ENCODE peak calls at places on chromosomes 5 and 9, in ten cellular contexts. B is mammary epithelial cell; M is amniotic stem cell; L is colonic mucosa; T is type B pancreatic cell; R is frontal cortex; C is occipital lobe; S is stimulated activated CD4-positive, alpha-beta T cell treated with anti-CD3 and anti-CD28 coated beads, Interleukin-15, amount 100 ng/mL, for 1 hour; U is fibroblast of mammary gland; I is psoas muscle. P is an unnamed sample.

GRCh38 chr5:178346607-178347334 is 114.2 kb upstream of the PHYKPL start:
- DNase-seq in B (no peak), M (no peak), L (no peak), T (no peak), R (peak), C (peak), S (no peak), U (no peak), I (no peak), P (no peak)

GRCh38 chr5:143201589-143201988 is 201.9 kb downstream of the NR3C1 start:
- DNase-seq in B (peak), M (no peak), L (no peak), T (no peak), R (no peak), C (no peak), S (no peak), U (peak), I (no peak), P (no peak)

GRCh38 chr5:171957591-171958251 is 48.7 kb downstream of the FBXW11 start:
- DNase-seq in B (no peak), M (no peak), L (no peak), T (no peak), R (no peak), C (no peak), S (no peak), U (no peak), I (no peak), P (no peak)

GRCh38 chr9:698276-698675 is 143.2 kb upstream of the DMRT1 start:
- DNase-seq in B (no peak), M (peak), L (no peak), T (no peak), R (no peak), C (no peak), S (no peak), U (peak), I (no peak), P (peak)

GRCh38 chr9:137029058-137029922 is 1.3 kb upstream of the ABCA2 start:
- DNase-seq in B (peak), M (no peak), L (peak), T (peak), R (peak), C (peak), S (peak), U (peak), I (peak), P (no peak)

GRCh38 chr9:127899200-127899943 is at the start of gene ST6GALNAC6:
- DNase-seq in B (peak), M (peak), L (peak), T (no peak), R (peak), C (peak), S (peak), U (peak), I (peak), P (peak)

GRCh38 chr9:112997236-112997941 is 14.6 kb downstream of the ZNF883 start:
- DNase-seq in B (no peak), M (no peak), L (no peak), T (no peak), R (no peak), C (no peak), S (no peak), U (peak), I (no peak), P (no peak)

GRCh38 chr5:170571885-170572284 is 68.1 kb downstream of the KCNIP1 start:
- DNase-seq in B (no peak), M (no peak), L (no peak), T (no peak), R (no peak), C (no peak), S (no peak), U (no peak), I (no peak), P (no peak)

GRCh38 chr9:12916037-12916436 is 141.2 kb downstream of the LURAP1L start:
- DNase-seq in B (peak), M (no peak), L (no peak), T (no peak), R (peak), C (peak), S (no peak), U (peak), I (no peak), P (peak)

GRCh38 chr9:83024501-83025125 is 38.3 kb downstream of the RASEF start:
- DNase-seq in B (no peak), M (no peak), L (no peak), T (no peak), R (no peak), C (no peak), S (no peak), U (no peak), I (no peak), P (peak)

GRCh38 chr5:88838500-88838899 is 44.5 kb downstream of the MEF2C start:
- DNase-seq in B (no peak), M (no peak), L (no peak), T (no peak), R (no peak), C (no peak), S (no peak), U (no peak), I (no peak), P (no peak)

GRCh38 chr5:91456928-91457571 is 73.9 kb upstream of the ARRDC3 start:
- DNase-seq in B (no peak), M (no peak), L (no peak), T (no peak), R (no peak), C (no peak), S (no peak), U (no peak), I (no peak), P (no peak)

GRCh38 chr9:120387257-120387999 is 192.5 kb downstream of the CDK5RAP2 start:
- DNase-seq in B (no peak), M (no peak), L (no peak), T (no peak), R (no peak), C (no peak), S (no peak), U (no peak), I (no peak), P (no peak)

GRCh38 chr9:130627051-130627450 is 37.3 kb upstream of the PRDM12 start:
- DNase-seq in B (no peak), M (no peak), L (no peak), T (no peak), R (no peak), C (no peak), S (no peak), U (no peak), I (no peak), P (no peak)

GRCh38 chr5:36815871-36816270 is 60.7 kb upstream of the NIPBL start:
- DNase-seq in B (no peak), M (no peak), L (no peak), T (no peak), R (no peak), C (no peak), S (no peak), U (no peak), I (no peak), P (no peak)

GRCh38 chr5:144547098-144547499 is 376.4 kb downstream of the KCTD16 start:
- DNase-seq in B (no peak), M (peak), L (no peak), T (no peak), R (no peak), C (no peak), S (no peak), U (no peak), I (no peak), P (no peak)

GRCh38 chr9:1722404-1722803 is 292.7 kb upstream of the SMARCA2 start:
- DNase-seq in B (peak), M (no peak), L (no peak), T (no peak), R (no peak), C (no peak), S (no peak), U (peak), I (no peak), P (no peak)

GRCh38 chr9:92877531-92878430 is at the start of gene ZNF484:
- DNase-seq in B (peak), M (peak), L (peak), T (peak), R (peak), C (peak), S (peak), U (peak), I (peak), P (peak)

GRCh38 chr5:137933491-137933911 is 44.2 kb downstream of the PKD2L2 start:
- DNase-seq in B (no peak), M (no peak), L (no peak), T (no peak), R (no peak), C (no peak), S (no peak), U (peak), I (no peak), P (peak)

GRCh38 chr9:132537352-132537751 is 45.1 kb upstream of the BARHL1 start:
- DNase-seq in B (no peak), M (no peak), L (no peak), T (no peak), R (no peak), C (no peak), S (no peak), U (no peak), I (no peak), P (no peak)

GRCh38 chr5:113331201-113331551 is 103.6 kb downstream of the TSSK1B start:
- DNase-seq in B (no peak), M (no peak), L (no peak), T (no peak), R (no peak), C (no peak), S (no peak), U (peak), I (no peak), P (peak)

GRCh38 chr5:151598984-151599383 is 7.9 kb upstream of the FAT2 start:
- DNase-seq in B (peak), M (no peak), L (no peak), T (no peak), R (no peak), C (no peak), S (no peak), U (no peak), I (no peak), P (no peak)

GRCh38 chr9:89442981-89443817 is 54.7 kb downstream of the SEMA4D start:
- DNase-seq in B (no peak), M (no peak), L (no peak), T (no peak), R (no peak), C (no peak), S (no peak), U (peak), I (no peak), P (no peak)

GRCh38 chr5:53200309-53200708 is 90.8 kb upstream of the MOCS2 start:
- DNase-seq in B (no peak), M (no peak), L (no peak), T (no peak), R (no peak), C (no peak), S (no peak), U (no peak), I (no peak), P (no peak)

GRCh38 chr5:118863345-118863744 is 125.0 kb downstream of the DTWD2 start:
- DNase-seq in B (peak), M (no peak), L (no peak), T (no peak), R (no peak), C (no peak), S (no peak), U (peak), I (no peak), P (peak)

GRCh38 chr5:38803246-38803645 is 42.6 kb upstream of the OSMR start:
- DNase-seq in B (no peak), M (no peak), L (no peak), T (no peak), R (no peak), C (no peak), S (no peak), U (no peak), I (no peak), P (no peak)

GRCh38 chr5:55096186-55096585 is 6.3 kb upstream of the GZMA start:
- DNase-seq in B (no peak), M (no peak), L (no peak), T (no peak), R (no peak), C (no peak), S (no peak), U (no peak), I (no peak), P (no peak)

GRCh38 chr5:150339841-150340240 is 17.7 kb upstream of the TCOF1 start:
- DNase-seq in B (no peak), M (no peak), L (no peak), T (no peak), R (no peak), C (no peak), S (no peak), U (no peak), I (no peak), P (no peak)

GRCh38 chr5:62354028-62354874 is 48.2 kb downstream of the KIF2A start:
- DNase-seq in B (peak), M (peak), L (no peak), T (no peak), R (no peak), C (no peak), S (no peak), U (peak), I (no peak), P (peak)

GRCh38 chr5:43422143-43422542 is 10.0 kb upstream of the CCL28 start:
- DNase-seq in B (peak), M (no peak), L (peak), T (no peak), R (no peak), C (no peak), S (no peak), U (peak), I (no peak), P (peak)

GRCh38 chr5:68682400-68683152 is 411.2 kb upstream of the SLC30A5 start:
- DNase-seq in B (no peak), M (no peak), L (peak), T (no peak), R (no peak), C (no peak), S (no peak), U (no peak), I (no peak), P (no peak)

GRCh38 chr5:83789376-83789775 is 68.7 kb upstream of the HAPLN1 start:
- DNase-seq in B (no peak), M (no peak), L (no peak), T (no peak), R (no peak), C (no peak), S (no peak), U (no peak), I (no peak), P (no peak)

GRCh38 chr5:81971086-81971693 is 633 bp upstream of the ATG10 start:
- DNase-seq in B (no peak), M (no peak), L (peak), T (no peak), R (no peak), C (peak), S (no peak), U (peak), I (no peak), P (peak)

GRCh38 chr9:14865206-14865605 is 45.0 kb downstream of the FREM1 start:
- DNase-seq in B (no peak), M (no peak), L (no peak), T (no peak), R (no peak), C (no peak), S (no peak), U (no peak), I (no peak), P (no peak)

GRCh38 chr5:92944903-92945629 is 636.0 kb downstream of the NR2F1-AS1 start:
- DNase-seq in B (no peak), M (no peak), L (no peak), T (no peak), R (no peak), C (no peak), S (no peak), U (peak), I (no peak), P (peak)

GRCh38 chr9:101738566-101739183 is at the start of gene GRIN3A:
- DNase-seq in B (no peak), M (no peak), L (peak), T (no peak), R (peak), C (peak), S (no peak), U (no peak), I (peak), P (no peak)

P was measured in astrocyte.